ENCODE peak calls at places on chromosome 6, in six cellular contexts. G is PC-3; Y is OCI-LY7; L is AG09319; O is CD8-positive, alpha-beta T cell; R is GM06990. B is an unnamed sample.

GRCh38 chr6:168027521-168027920 is 30.1 kb downstream of the KIF25 start:
- DNase-seq in R (no peak), Y (no peak), O (no peak), L (no peak), G (no peak), B (no peak)

GRCh38 chr6:111731404-111732195 is 125.9 kb upstream of the TRAF3IP2 start:
- DNase-seq in G (no peak), L (no peak), R (no peak), Y (no peak), O (no peak), B (no peak)

GRCh38 chr6:124073021-124073420 is 269.4 kb downstream of the NKAIN2 start:
- DNase-seq in G (no peak), Y (no peak), L (no peak), O (no peak), R (no peak), B (no peak)

GRCh38 chr6:36358235-36358915 is 21.7 kb upstream of the BNIP5 start:
- DNase-seq in Y (no peak), L (no peak), R (peak; percentile 25), G (no peak), O (no peak), B (peak; percentile 47)

GRCh38 chr6:493840-494239 is 102.3 kb downstream of the IRF4 start:
- DNase-seq in O (no peak), R (no peak), Y (no peak), G (no peak), L (no peak), B (no peak)

GRCh38 chr6:157741321-157741720 is 81.7 kb upstream of the SNX9 start:
- DNase-seq in R (no peak), G (no peak), Y (no peak), L (no peak), O (no peak), B (no peak)

GRCh38 chr6:5997420-5998093 is 9.2 kb downstream of the NRN1 start:
- DNase-seq in R (no peak), O (no peak), G (no peak), L (no peak), Y (peak; percentile 20), B (peak; percentile 57)

GRCh38 chr6:23179994-23180393 is 610.6 kb downstream of the HDGFL1 start:
- DNase-seq in O (no peak), G (no peak), L (no peak), Y (no peak), R (no peak), B (no peak)

GRCh38 chr6:36340671-36341454 is 4.2 kb upstream of the BNIP5 start:
- DNase-seq in R (peak; percentile 72), G (peak; percentile 59), O (peak; percentile 77), L (peak; percentile 5), Y (peak; percentile 66), B (peak; percentile 78)

GRCh38 chr6:98486052-98486451 is 348.3 kb upstream of the POU3F2 start:
- DNase-seq in Y (no peak), G (no peak), O (no peak), R (no peak), L (no peak), B (no peak)

GRCh38 chr6:38554700-38555413 is 84.9 kb downstream of the BTBD9 start:
- DNase-seq in Y (no peak), L (no peak), R (no peak), G (peak; percentile 50), O (no peak), B (no peak)

GRCh38 chr6:51473996-51474975 is 613.1 kb downstream of the PKHD1 start:
- DNase-seq in L (no peak), Y (no peak), O (no peak), G (peak; percentile 19), R (no peak), B (no peak)

GRCh38 chr6:35429463-35429862 is 22.7 kb upstream of the FANCE start:
- DNase-seq in Y (no peak), R (no peak), O (no peak), G (no peak), L (no peak), B (no peak)

GRCh38 chr6:26445934-26446667 is 5.8 kb downstream of the BTN3A3 start:
- DNase-seq in L (no peak), R (peak; percentile 34), Y (no peak), O (peak; percentile 22), G (no peak), B (peak; percentile 49)

GRCh38 chr6:134173007-134173690 is 120.7 kb upstream of the SLC2A12 start:
- DNase-seq in O (no peak), Y (no peak), G (no peak), L (no peak), R (no peak), B (no peak)

GRCh38 chr6:145278163-145278807 is 457.0 kb downstream of the EPM2A start:
- DNase-seq in Y (no peak), G (no peak), O (no peak), L (no peak), R (no peak), B (no peak)

GRCh38 chr6:134318396-134319281 is 727 bp upstream of the SGK1 start:
- DNase-seq in O (no peak), R (no peak), L (no peak), Y (no peak), G (no peak), B (no peak)

GRCh38 chr6:118899948-118900347 is 6.0 kb downstream of the ASF1A start:
- DNase-seq in G (no peak), R (no peak), Y (no peak), O (no peak), L (no peak), B (no peak)

GRCh38 chr6:112802154-112802553 is 455.0 kb downstream of the RFPL4B start:
- DNase-seq in L (peak; percentile 79), G (peak; percentile 63), Y (no peak), R (no peak), O (no peak), B (no peak)

GRCh38 chr6:18269253-18269652 is 4.9 kb upstream of the DEK start:
- DNase-seq in Y (peak; percentile 15), O (no peak), G (peak; percentile 62), R (no peak), L (no peak), B (peak; percentile 37)

GRCh38 chr6:36364669-36365479 is 22.6 kb downstream of the ETV7 start:
- DNase-seq in Y (peak; percentile 22), G (no peak), L (no peak), O (no peak), R (peak; percentile 71), B (peak; percentile 83)

GRCh38 chr6:134207431-134207830 is 110.5 kb downstream of the SGK1 start:
- DNase-seq in Y (no peak), R (no peak), L (no peak), G (no peak), O (no peak), B (no peak)

GRCh38 chr6:56843476-56844349 is 111.2 kb upstream of the BEND6 start:
- DNase-seq in R (peak; percentile 96), O (peak; percentile 27), Y (peak; percentile 49), G (peak; percentile 89), L (no peak), B (peak; percentile 84)

GRCh38 chr6:42402184-42402583 is 49.5 kb downstream of the TRERF1 start:
- DNase-seq in G (peak; percentile 46), R (peak; percentile 54), L (no peak), O (peak; percentile 40), Y (no peak), B (peak; percentile 65)

GRCh38 chr6:134351615-134352474 is 33.9 kb upstream of the SGK1 start:
- DNase-seq in Y (no peak), R (no peak), O (no peak), G (no peak), L (no peak), B (no peak)

GRCh38 chr6:82617648-82618047 is 254.0 kb downstream of the TPBG start:
- DNase-seq in Y (no peak), G (no peak), O (no peak), R (no peak), L (no peak), B (no peak)

GRCh38 chr6:144804246-144804790 is 519.2 kb downstream of the UTRN start:
- DNase-seq in R (no peak), L (no peak), G (no peak), Y (no peak), O (no peak), B (no peak)

GRCh38 chr6:117346142-117346930 is 79.4 kb downstream of the ROS1 start:
- DNase-seq in R (no peak), O (no peak), L (no peak), Y (peak; percentile 28), G (peak; percentile 69), B (peak; percentile 8)
- TF ChIP-seq CTCF in R (peak; percentile 24), O (peak; percentile 72), L (peak; percentile 39), Y (peak; percentile 80), G (peak; percentile 64), B (peak; percentile 44)

GRCh38 chr6:74199146-74199680 is 503.2 kb downstream of the CD109 start:
- DNase-seq in G (no peak), R (no peak), Y (no peak), L (no peak), O (no peak), B (no peak)

DNA sequence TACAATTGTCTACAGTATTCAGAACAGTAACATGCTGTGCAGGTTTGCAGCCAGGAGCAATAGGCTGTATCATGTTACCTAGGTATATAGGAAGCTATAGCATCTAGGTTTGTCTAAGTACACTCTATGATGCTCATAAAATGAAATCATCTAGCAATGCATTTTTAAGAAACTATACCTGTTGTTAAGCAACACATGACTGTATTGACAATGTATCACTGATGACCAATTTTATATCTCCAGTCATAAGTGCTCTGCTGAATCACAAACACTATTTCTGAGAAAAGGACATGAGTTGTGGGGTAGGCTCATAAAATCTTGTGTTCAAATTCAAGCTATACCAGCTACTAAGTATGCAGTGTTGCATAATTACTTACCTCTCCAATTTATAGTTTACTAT is 501.3 kb downstream of the CD109 start:
- DNase-seq in R (no peak), O (no peak), G (peak; percentile 79), Y (no peak), L (no peak), B (no peak)
- TF ChIP-seq CTCF in R (no peak), O (no peak), G (no peak), Y (no peak), L (no peak), B (no peak)

DNA sequence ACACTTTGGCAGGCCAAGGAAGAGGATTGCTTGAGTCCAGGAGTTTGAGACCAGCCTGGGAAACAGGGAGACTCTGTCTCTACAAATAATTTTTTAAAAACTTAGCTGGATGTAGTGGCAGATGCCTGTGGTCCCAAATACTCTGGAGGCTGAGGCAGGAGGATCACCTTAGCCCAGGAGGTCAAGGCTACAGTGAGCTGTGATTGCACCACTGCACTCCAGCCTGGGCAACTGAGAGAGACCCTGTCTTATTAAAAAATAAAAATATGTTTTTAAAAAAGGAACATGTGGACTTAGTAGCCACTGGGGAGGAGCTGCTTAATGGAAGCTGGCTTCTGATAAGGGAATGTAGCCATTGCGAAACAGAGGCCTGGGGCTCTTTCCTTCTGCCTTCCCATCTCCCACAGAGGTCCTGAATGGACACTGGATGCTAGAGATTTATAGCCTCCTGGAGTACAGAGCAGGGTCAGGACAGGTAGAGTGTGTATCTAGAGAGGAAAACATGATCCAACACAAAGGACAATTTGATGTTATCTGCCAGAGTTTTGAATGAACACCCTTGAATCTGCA is 21.7 kb upstream of the GMNN start:
- DNase-seq in G (no peak), R (no peak), L (no peak), O (no peak), Y (no peak), B (no peak)
- TF ChIP-seq CTCF in G (no peak), R (no peak), L (no peak), O (no peak), Y (no peak), B (no peak)

GRCh38 chr6:161139766-161140553 is 133.9 kb downstream of the AGPAT4 start:
- DNase-seq in R (no peak), L (no peak), O (no peak), G (peak; percentile 50), Y (no peak), B (no peak)
- TF ChIP-seq CTCF in R (no peak), L (no peak), O (no peak), G (peak; percentile 31), Y (no peak), B (no peak)